ENCODE peak calls at places on chromosomes 1 and 21, in nine cellular contexts. Y is AG09309; Z is K562; L is CD8-positive, alpha-beta memory T cell; R is foreskin fibroblast; M is fibroblast of mammary gland; F is A673; N is cardiac fibroblast; K is IMR-90. X is an unnamed sample.

GRCh38 chr1:117020526-117021156 is 19.1 kb downstream of the CD101 start:
- DNase-seq in Y (no peak), Z (no peak), L (no peak), R (no peak), M (no peak), F (no peak), N (no peak), K (no peak), X (no peak)

GRCh38 chr1:199665371-199665770 is 362.1 kb upstream of the NR5A2 start:
- DNase-seq in Y (no peak), Z (no peak), L (no peak), R (no peak), M (no peak), F (no peak), N (no peak), K (no peak), X (no peak)

GRCh38 chr1:104706631-104707147 is 957.0 kb downstream of the AMY1C start:
- DNase-seq in Y (no peak), Z (peak), L (no peak), R (no peak), M (no peak), F (no peak), N (peak), K (no peak), X (no peak)

GRCh38 chr1:167198518-167199133 is 22.1 kb upstream of the POU2F1 start:
- DNase-seq in Y (no peak), Z (no peak), L (no peak), R (no peak), M (no peak), F (no peak), N (no peak), K (no peak), X (no peak)

GRCh38 chr1:26580116-26580515 is 50.6 kb downstream of the RPS6KA1 start:
- DNase-seq in Y (no peak), Z (no peak), L (no peak), R (no peak), M (no peak), F (no peak), N (no peak), K (no peak), X (no peak)

GRCh38 chr1:112997781-112998180 is 41.8 kb upstream of the SLC16A1 start:
- DNase-seq in Y (no peak), Z (no peak), L (no peak), R (no peak), M (no peak), F (no peak), N (no peak), K (peak), X (no peak)

GRCh38 chr1:160221089-160221488 is 15.9 kb downstream of the PEA15 start:
- DNase-seq in Y (no peak), Z (no peak), L (no peak), R (no peak), M (no peak), F (no peak), N (no peak), K (no peak), X (no peak)

GRCh38 chr1:185972096-185972875 is 238.1 kb downstream of the HMCN1 start:
- DNase-seq in Y (no peak), Z (no peak), L (no peak), R (no peak), M (no peak), F (no peak), N (peak), K (peak), X (no peak)

GRCh38 chr1:162993866-162994265 is 75.3 kb upstream of the RGS4 start:
- DNase-seq in Y (no peak), Z (no peak), L (no peak), R (peak), M (peak), F (no peak), N (no peak), K (no peak), X (no peak)

GRCh38 chr1:4554291-4554865 is 100.0 kb upstream of the AJAP1 start:
- DNase-seq in Y (no peak), Z (no peak), L (no peak), R (no peak), M (no peak), F (no peak), N (no peak), K (no peak), X (no peak)

GRCh38 chr1:222306512-222306911 is 241.4 kb downstream of the HHIPL2 start:
- DNase-seq in Y (no peak), Z (no peak), L (no peak), R (no peak), M (no peak), F (no peak), N (no peak), K (no peak), X (no peak)

GRCh38 chr1:179121159-179121938 is 39.5 kb downstream of the TOR3A start:
- DNase-seq in Y (peak), Z (peak), L (peak), R (peak), M (peak), F (peak), N (peak), K (peak), X (peak)

GRCh38 chr1:53682369-53682685 is 56.6 kb downstream of the GLIS1 start:
- DNase-seq in Y (no peak), Z (no peak), L (no peak), R (no peak), M (no peak), F (no peak), N (no peak), K (no peak), X (no peak)

GRCh38 chr21:28769683-28770082 is 223.0 kb downstream of the LTN1 start:
- DNase-seq in Y (peak), Z (no peak), L (no peak), R (peak), M (peak), F (no peak), N (peak), K (no peak), X (no peak)

GRCh38 chr1:59903136-59903754 is 23.3 kb downstream of the CYP2J2 start:
- DNase-seq in Y (no peak), Z (peak), L (no peak), R (peak), M (peak), F (peak), N (peak), K (no peak), X (no peak)

GRCh38 chr1:159854101-159854692 is 8.3 kb downstream of the VSIG8 start:
- DNase-seq in Y (no peak), Z (no peak), L (no peak), R (peak), M (peak), F (peak), N (peak), K (no peak), X (no peak)

GRCh38 chr1:203658274-203658673 is 31.6 kb downstream of the ATP2B4 start:
- DNase-seq in Y (no peak), Z (no peak), L (no peak), R (no peak), M (no peak), F (no peak), N (no peak), K (no peak), X (no peak)

GRCh38 chr1:230123280-230124186 is 56.5 kb downstream of the GALNT2 start:
- DNase-seq in Y (no peak), Z (no peak), L (no peak), R (no peak), M (peak), F (no peak), N (peak), K (peak), X (no peak)

GRCh38 chr1:116122955-116123757 is 12.0 kb downstream of the MAB21L3 start:
- DNase-seq in Y (peak), Z (no peak), L (no peak), R (peak), M (peak), F (no peak), N (peak), K (peak), X (peak)

GRCh38 chr1:185279571-185279970 is 37.5 kb downstream of the IVNS1ABP start:
- DNase-seq in Y (no peak), Z (no peak), L (no peak), R (peak), M (peak), F (no peak), N (peak), K (peak), X (no peak)

GRCh38 chr21:38747796-38748195 is 57.9 kb upstream of the ETS2 start:
- DNase-seq in Y (no peak), Z (no peak), L (no peak), R (no peak), M (no peak), F (no peak), N (no peak), K (no peak), X (no peak)

GRCh38 chr1:175208773-175209492 is 16.4 kb upstream of the KIAA0040 start:
- DNase-seq in Y (no peak), Z (no peak), L (peak), R (no peak), M (no peak), F (no peak), N (no peak), K (no peak), X (no peak)

GRCh38 chr1:60280256-60280655 is 206.7 kb upstream of the C1orf87 start:
- DNase-seq in Y (no peak), Z (no peak), L (no peak), R (no peak), M (no peak), F (peak), N (peak), K (no peak), X (peak)

GRCh38 chr21:34846601-34847112 is 177.9 kb downstream of the CLIC6 start:
- DNase-seq in Y (no peak), Z (no peak), L (no peak), R (peak), M (peak), F (no peak), N (peak), K (peak), X (peak)

GRCh38 chr1:50424940-50425375 is 1.7 kb upstream of the DMRTA2 start:
- DNase-seq in Y (no peak), Z (no peak), L (no peak), R (no peak), M (no peak), F (no peak), N (no peak), K (no peak), X (no peak)
- H3K4me3 ChIP-seq in Y (no peak), Z (no peak), L (no peak), R (no peak), M (no peak), F (peak), N (no peak), K (no peak), X (no peak)

GRCh38 chr1:1910651-1911389 is 4.2 kb upstream of the CALML6 start:
- DNase-seq in Y (no peak), Z (no peak), L (no peak), R (no peak), M (no peak), F (no peak), N (no peak), K (no peak), X (no peak)

GRCh38 chr1:1906185-1907097 is 8.6 kb upstream of the CALML6 start:
- DNase-seq in Y (peak), Z (peak), L (peak), R (peak), M (peak), F (peak), N (peak), K (peak), X (no peak)

GRCh38 chr1:1907098-1907736 is 7.8 kb upstream of the CALML6 start:
- DNase-seq in Y (no peak), Z (no peak), L (peak), R (no peak), M (no peak), F (no peak), N (peak), K (no peak), X (no peak)

GRCh38 chr1:1910033-1910465 is 5.0 kb upstream of the CALML6 start:
- DNase-seq in Y (no peak), Z (no peak), L (peak), R (no peak), M (no peak), F (no peak), N (no peak), K (no peak), X (no peak)

GRCh38 chr1:1908506-1908791 is 6.6 kb upstream of the CALML6 start:
- DNase-seq in Y (no peak), Z (no peak), L (no peak), R (no peak), M (no peak), F (no peak), N (no peak), K (no peak), X (no peak)
- H3K4me3 ChIP-seq in Y (peak), Z (peak), L (peak), R (peak), M (peak), F (peak), N (peak), K (peak), X (peak)

GRCh38 chr1:54940027-54940426 is 40.4 kb upstream of the TMEM61 start:
- DNase-seq in Y (no peak), Z (no peak), L (no peak), R (no peak), M (no peak), F (peak), N (peak), K (peak), X (no peak)
- H3K4me3 ChIP-seq in Y (no peak), Z (no peak), L (no peak), R (no peak), M (no peak), F (no peak), N (no peak), K (no peak), X (no peak)

GRCh38 chr1:65959896-65960295 is 167.2 kb downstream of the PDE4B start:
- DNase-seq in Y (no peak), Z (no peak), L (no peak), R (no peak), M (no peak), F (no peak), N (peak), K (peak), X (no peak)
- H3K4me3 ChIP-seq in Y (no peak), Z (no peak), L (no peak), R (no peak), M (no peak), F (no peak), N (no peak), K (no peak), X (no peak)

DNA sequence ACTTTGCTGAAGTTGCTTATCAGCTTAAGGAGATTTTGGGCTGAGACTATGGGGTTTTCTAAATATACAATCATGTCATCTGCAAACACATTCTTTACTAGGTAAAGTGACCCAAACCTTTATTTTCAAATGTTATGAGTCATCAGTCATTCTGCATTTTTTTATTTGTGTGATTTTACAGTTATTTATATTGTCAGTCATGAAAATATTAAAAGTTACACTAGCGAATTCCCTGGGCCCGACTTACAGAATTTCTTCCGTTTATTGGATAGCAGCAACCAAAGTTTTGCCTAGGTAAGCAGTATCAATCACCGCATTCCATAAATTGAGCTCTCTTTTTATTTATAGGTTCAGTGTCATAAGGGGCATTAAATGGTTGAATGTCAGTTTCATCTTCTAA is 13.8 kb downstream of the OR2M5 start:
- DNase-seq in Y (no peak), Z (no peak), L (no peak), R (no peak), M (no peak), F (no peak), N (no peak), K (no peak), X (no peak)
- H3K4me3 ChIP-seq in Y (no peak), Z (no peak), L (no peak), R (no peak), M (no peak), F (no peak), N (no peak), K (no peak), X (no peak)